ENCODE peak calls at places on chromosomes 7 and 10, in seven cellular contexts. S is endothelial cell of umbilical vein, N is IMR-90, P is tibial artery, V is aorta, H is uterus, Y is cardiac muscle cell. X is an unnamed sample.

GRCh38 chr7:27863866-27864265 is 123.9 kb downstream of the TAX1BP1 start:
- DNase-seq in S (no peak), N (peak; percentile 53), P (peak; percentile 84), V (peak; percentile 64), H (no peak), Y (no peak), X (no peak)

GRCh38 chr10:103451091-103451801 is 924 bp downstream of the CALHM2 start:
- DNase-seq in S (peak; percentile 52), N (no peak), P (peak; percentile 90), V (peak; percentile 89), H (peak; percentile 78), Y (peak; percentile 45), X (no peak)

GRCh38 chr10:61903184-61903990 is 1.9 kb downstream of the ARID5B start:
- DNase-seq in S (peak; percentile 69), N (peak; percentile 55), P (peak; percentile 76), V (peak; percentile 75), H (peak; percentile 58), Y (peak; percentile 74), X (peak; percentile 70)

GRCh38 chr10:21011433-21012018 is 114.4 kb upstream of the NEBL start:
- DNase-seq in S (no peak), N (no peak), P (no peak), V (no peak), H (no peak), Y (no peak), X (no peak)

GRCh38 chr10:11212686-11213085 is 195.0 kb downstream of the CELF2 start:
- DNase-seq in S (no peak), N (no peak), P (no peak), V (no peak), H (no peak), Y (no peak), X (no peak)

GRCh38 chr7:130079846-130080394 is 9.6 kb downstream of the KLHDC10 start:
- DNase-seq in S (no peak), N (no peak), P (no peak), V (no peak), H (no peak), Y (no peak), X (no peak)

GRCh38 chr7:134954197-134955082 is 31.9 kb upstream of the AGBL3 start:
- DNase-seq in S (peak; percentile 38), N (peak; percentile 54), P (no peak), V (no peak), H (no peak), Y (peak; percentile 63), X (peak; percentile 74)

GRCh38 chr7:148515237-148515636 is 75.3 kb upstream of the C7orf33 start:
- DNase-seq in S (no peak), N (no peak), P (no peak), V (no peak), H (no peak), Y (peak; percentile 14), X (no peak)

GRCh38 chr10:109343293-109343692 is 580.0 kb downstream of the XPNPEP1 start:
- DNase-seq in S (no peak), N (peak; percentile 87), P (no peak), V (no peak), H (no peak), Y (no peak), X (no peak)

GRCh38 chr10:133608855-133609254 is 17.7 kb downstream of the FRG2B start:
- DNase-seq in S (peak; percentile 6), N (no peak), P (no peak), V (no peak), H (no peak), Y (peak; percentile 23), X (peak; percentile 46)

GRCh38 chr7:149615690-149616270 is 118.2 kb upstream of the ZNF746 start:
- DNase-seq in S (no peak), N (no peak), P (no peak), V (no peak), H (no peak), Y (no peak), X (no peak)

GRCh38 chr7:98944386-98944785 is 66.1 kb downstream of the TRRAP start:
- DNase-seq in S (no peak), N (no peak), P (no peak), V (no peak), H (no peak), Y (no peak), X (no peak)

GRCh38 chr7:101085000-101085948 is at the start of gene TRIM56:
- DNase-seq in S (peak; percentile 86), N (peak; percentile 74), P (peak; percentile 94), V (peak; percentile 92), H (peak; percentile 86), Y (peak; percentile 89), X (peak; percentile 89)

GRCh38 chr7:28103984-28104628 is 76.5 kb downstream of the JAZF1 start:
- DNase-seq in S (no peak), N (no peak), P (no peak), V (no peak), H (peak; percentile 72), Y (peak; percentile 25), X (no peak)

GRCh38 chr10:123527122-123527521 is 139.0 kb upstream of the GPR26 start:
- DNase-seq in S (no peak), N (no peak), P (no peak), V (no peak), H (no peak), Y (no peak), X (no peak)

GRCh38 chr10:53025172-53025651 is 252.6 kb upstream of the MBL2 start:
- DNase-seq in S (peak; percentile 52), N (peak; percentile 21), P (no peak), V (no peak), H (no peak), Y (peak; percentile 66), X (no peak)

GRCh38 chr7:36265720-36266119 is 112.7 kb downstream of the EEPD1 start:
- DNase-seq in S (no peak), N (no peak), P (no peak), V (peak; percentile 66), H (no peak), Y (peak; percentile 20), X (no peak)

GRCh38 chr7:134562136-134562535 is 13.2 kb downstream of the AKR1B15 start:
- DNase-seq in S (no peak), N (peak; percentile 47), P (no peak), V (no peak), H (no peak), Y (peak; percentile 67), X (no peak)

GRCh38 chr10:102398172-102399020 is 2.9 kb downstream of the NFKB2 start:
- DNase-seq in S (no peak), N (no peak), P (no peak), V (no peak), H (no peak), Y (no peak), X (no peak)

GRCh38 chr7:3427957-3428356 is 126.9 kb downstream of the SDK1 start:
- DNase-seq in S (no peak), N (no peak), P (no peak), V (no peak), H (no peak), Y (no peak), X (peak; percentile 66)

GRCh38 chr7:41399171-41399570 is 303.7 kb downstream of the INHBA start:
- DNase-seq in S (no peak), N (peak; percentile 19), P (no peak), V (no peak), H (no peak), Y (no peak), X (no peak)

GRCh38 chr10:100509241-100509640 is 10.4 kb downstream of the SEC31B start:
- DNase-seq in S (no peak), N (no peak), P (no peak), V (no peak), H (no peak), Y (peak; percentile 32), X (no peak)

GRCh38 chr7:17674166-17674955 is 265.9 kb downstream of the SNX13 start:
- DNase-seq in S (no peak), N (no peak), P (no peak), V (peak; percentile 62), H (no peak), Y (no peak), X (no peak)

GRCh38 chr7:387132-388022 is 97.4 kb downstream of the FOXL3 start:
- DNase-seq in S (no peak), N (no peak), P (peak; percentile 34), V (peak; percentile 35), H (peak; percentile 2), Y (no peak), X (no peak)

GRCh38 chr10:125979976-125980375 is 83.6 kb downstream of the FANK1 start:
- DNase-seq in S (no peak), N (no peak), P (no peak), V (no peak), H (no peak), Y (no peak), X (no peak)

DNA sequence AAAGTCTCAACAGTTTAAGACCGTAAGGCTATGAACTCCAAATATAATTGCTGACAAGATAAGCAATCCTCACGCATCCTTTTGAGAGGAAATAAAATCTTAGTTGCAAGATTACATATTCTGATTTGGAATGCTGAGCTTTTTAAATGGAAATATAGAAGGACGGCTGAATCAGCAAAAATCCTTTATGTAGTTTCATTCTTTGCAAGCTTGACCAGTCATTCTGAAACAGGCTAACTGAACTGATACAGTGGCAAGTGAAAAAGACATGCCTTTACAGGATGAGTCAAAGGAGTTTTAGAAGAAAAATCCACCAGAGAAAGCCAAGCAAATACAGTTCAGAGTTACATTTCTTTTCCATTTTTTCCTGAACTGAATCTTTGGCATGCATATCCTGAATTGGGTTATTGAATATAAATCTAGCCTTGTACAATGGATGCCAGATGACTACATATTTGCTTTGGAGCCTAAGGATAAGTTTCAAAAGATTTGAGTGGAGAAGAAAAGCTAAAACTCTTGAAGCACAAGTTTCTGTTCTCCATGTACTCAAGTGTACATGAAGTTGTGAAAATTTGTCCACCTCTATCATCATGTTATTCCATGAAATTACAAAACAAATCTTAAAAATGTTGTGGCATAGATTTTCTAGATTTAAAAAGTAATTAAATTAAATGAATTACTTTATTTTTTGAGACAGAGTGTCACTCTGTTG is 4.4 kb downstream of the VIM start:
- DNase-seq in S (peak; percentile 18), N (peak; percentile 34), P (no peak), V (no peak), H (no peak), Y (no peak), X (no peak)
- H3K4me1 ChIP-seq in S (peaks cover 42% of the 10 kb centered on the region), N (peaks cover 11% of the 10 kb centered on the region), P (peaks cover 35% of the 10 kb centered on the region), V (peaks cover 2% of the 10 kb centered on the region), H (peaks cover 5% of the 10 kb centered on the region), Y (peaks cover 9% of the 10 kb centered on the region), X (peaks cover 29% of the 10 kb centered on the region)

DNA sequence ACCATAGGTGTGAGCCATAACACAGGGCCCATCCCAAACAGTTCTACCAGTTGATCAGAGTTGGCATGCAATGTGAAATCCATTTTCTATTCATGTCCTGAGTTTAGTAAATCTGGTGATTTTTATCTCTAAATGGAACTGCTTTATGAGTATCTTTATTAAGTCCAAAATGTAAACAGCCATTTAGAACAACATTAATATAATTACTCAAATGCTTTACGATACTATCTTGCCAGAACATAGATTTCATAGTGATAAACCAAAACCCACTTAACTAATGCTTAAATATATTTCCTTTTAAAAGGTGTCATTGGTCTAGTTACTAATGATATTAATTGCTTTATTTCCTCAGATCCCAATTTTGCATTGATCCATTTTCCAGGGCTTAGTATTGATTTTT is 80.7 kb downstream of the PLCE1 start:
- DNase-seq in S (no peak), N (no peak), P (no peak), V (no peak), H (no peak), Y (no peak), X (no peak)
- H3K4me1 ChIP-seq in S (no peaks in the 10 kb centered on the region), N (peaks cover 1% of the 10 kb centered on the region), P (peaks cover 9% of the 10 kb centered on the region), V (peaks cover 2% of the 10 kb centered on the region), H (no peaks in the 10 kb centered on the region), Y (no peaks in the 10 kb centered on the region), X (no peaks in the 10 kb centered on the region)

GRCh38 chr10:35382096-35382495 is 45.8 kb downstream of the CCNY start:
- DNase-seq in S (no peak), N (no peak), P (no peak), V (no peak), H (no peak), Y (no peak), X (no peak)
- H3K4me1 ChIP-seq in S (peaks cover 47% of the 10 kb centered on the region), N (peaks cover 15% of the 10 kb centered on the region), P (peaks cover 15% of the 10 kb centered on the region), V (no peaks in the 10 kb centered on the region), H (peaks cover 14% of the 10 kb centered on the region), Y (peaks cover 32% of the 10 kb centered on the region), X (peaks cover 28% of the 10 kb centered on the region)

GRCh38 chr7:30931161-30931926 is 19.7 kb downstream of the AQP1 start:
- DNase-seq in S (no peak), N (no peak), P (peak; percentile 38), V (no peak), H (no peak), Y (peak; percentile 80), X (no peak)
- H3K4me1 ChIP-seq in S (no peaks in the 10 kb centered on the region), N (no peaks in the 10 kb centered on the region), P (no peaks in the 10 kb centered on the region), V (no peaks in the 10 kb centered on the region), H (no peaks in the 10 kb centered on the region), Y (peaks cover 33% of the 10 kb centered on the region), X (peaks cover 3% of the 10 kb centered on the region)